ENCODE peak calls at places on chromosomes 5 and 9, in ten cellular contexts. One of them, this sample, is unnamed. For H3K4me1, the result is how much of the 10 kb centered on the place peaks cover.

GRCh38 chr9:87336914-87337333 is 160.7 kb upstream of the DAPK1 start:
- DNase-seq in K562: peak
- DNase-seq in fibroblast of lung: peak
- DNase-seq in GM23248: peak
- DNase-seq in SK-N-SH: peak
- DNase-seq in neuronal stem cell: peak
- DNase-seq in neural progenitor cell: peak
- DNase-seq in mesendoderm: peak
- DNase-seq in mammary epithelial cell: peak
- DNase-seq in HepG2: peak
- DNase-seq in this sample: no peak

GRCh38 chr5:15737036-15737821 is 237.2 kb downstream of the FBXL7 start:
- DNase-seq in K562: no peak
- DNase-seq in fibroblast of lung: peak
- DNase-seq in GM23248: peak
- DNase-seq in SK-N-SH: peak
- DNase-seq in neuronal stem cell: no peak
- DNase-seq in neural progenitor cell: no peak
- DNase-seq in mesendoderm: no peak
- DNase-seq in mammary epithelial cell: no peak
- DNase-seq in HepG2: no peak
- DNase-seq in this sample: no peak

GRCh38 chr5:146877178-146877681 is 1.3 kb downstream of the PPP2R2B start:
- DNase-seq in K562: no peak
- DNase-seq in fibroblast of lung: no peak
- DNase-seq in GM23248: no peak
- DNase-seq in SK-N-SH: no peak
- DNase-seq in neuronal stem cell: no peak
- DNase-seq in neural progenitor cell: no peak
- DNase-seq in mesendoderm: no peak
- DNase-seq in mammary epithelial cell: no peak
- DNase-seq in HepG2: no peak
- DNase-seq in this sample: no peak

GRCh38 chr9:108760841-108761240 is 94.9 kb downstream of the ACTL7B start:
- DNase-seq in K562: no peak
- DNase-seq in fibroblast of lung: no peak
- DNase-seq in GM23248: no peak
- DNase-seq in SK-N-SH: no peak
- DNase-seq in neuronal stem cell: no peak
- DNase-seq in neural progenitor cell: no peak
- DNase-seq in mesendoderm: no peak
- DNase-seq in mammary epithelial cell: no peak
- DNase-seq in HepG2: no peak
- DNase-seq in this sample: no peak

GRCh38 chr5:87825583-87825982 is 412.9 kb upstream of the CCNH start:
- DNase-seq in K562: no peak
- DNase-seq in fibroblast of lung: no peak
- DNase-seq in GM23248: no peak
- DNase-seq in SK-N-SH: peak
- DNase-seq in neuronal stem cell: no peak
- DNase-seq in neural progenitor cell: no peak
- DNase-seq in mesendoderm: peak
- DNase-seq in mammary epithelial cell: no peak
- DNase-seq in HepG2: no peak
- DNase-seq in this sample: no peak

GRCh38 chr5:176775409-176775808 is 35.0 kb upstream of the UNC5A start:
- DNase-seq in K562: no peak
- DNase-seq in fibroblast of lung: no peak
- DNase-seq in GM23248: peak
- DNase-seq in SK-N-SH: no peak
- DNase-seq in neuronal stem cell: no peak
- DNase-seq in neural progenitor cell: no peak
- DNase-seq in mesendoderm: no peak
- DNase-seq in mammary epithelial cell: no peak
- DNase-seq in HepG2: no peak
- DNase-seq in this sample: no peak

GRCh38 chr5:109739741-109740140 is 50.0 kb downstream of the MAN2A1 start:
- DNase-seq in K562: no peak
- DNase-seq in fibroblast of lung: peak
- DNase-seq in GM23248: peak
- DNase-seq in SK-N-SH: no peak
- DNase-seq in neuronal stem cell: peak
- DNase-seq in neural progenitor cell: peak
- DNase-seq in mesendoderm: peak
- DNase-seq in mammary epithelial cell: peak
- DNase-seq in HepG2: no peak
- DNase-seq in this sample: no peak

GRCh38 chr5:73796164-73797141 is 170.5 kb downstream of the ARHGEF28 start:
- DNase-seq in K562: no peak
- DNase-seq in fibroblast of lung: peak
- DNase-seq in GM23248: peak
- DNase-seq in SK-N-SH: no peak
- DNase-seq in neuronal stem cell: no peak
- DNase-seq in neural progenitor cell: no peak
- DNase-seq in mesendoderm: peak
- DNase-seq in mammary epithelial cell: peak
- DNase-seq in HepG2: peak
- DNase-seq in this sample: peak

GRCh38 chr9:119224431-119224830 is 144.8 kb downstream of the BRINP1 start:
- DNase-seq in K562: no peak
- DNase-seq in fibroblast of lung: no peak
- DNase-seq in GM23248: no peak
- DNase-seq in SK-N-SH: no peak
- DNase-seq in neuronal stem cell: no peak
- DNase-seq in neural progenitor cell: no peak
- DNase-seq in mesendoderm: no peak
- DNase-seq in mammary epithelial cell: peak
- DNase-seq in HepG2: no peak
- DNase-seq in this sample: no peak

GRCh38 chr5:57976506-57976905 is 483.4 kb downstream of the PLK2 start:
- DNase-seq in K562: no peak
- DNase-seq in fibroblast of lung: no peak
- DNase-seq in GM23248: no peak
- DNase-seq in SK-N-SH: no peak
- DNase-seq in neuronal stem cell: no peak
- DNase-seq in neural progenitor cell: no peak
- DNase-seq in mesendoderm: peak
- DNase-seq in mammary epithelial cell: no peak
- DNase-seq in HepG2: no peak
- DNase-seq in this sample: no peak

GRCh38 chr5:115858396-115858795 is 16.7 kb downstream of the AP3S1 start:
- DNase-seq in K562: no peak
- DNase-seq in fibroblast of lung: no peak
- DNase-seq in GM23248: no peak
- DNase-seq in SK-N-SH: no peak
- DNase-seq in neuronal stem cell: no peak
- DNase-seq in neural progenitor cell: no peak
- DNase-seq in mesendoderm: no peak
- DNase-seq in mammary epithelial cell: no peak
- DNase-seq in HepG2: no peak
- DNase-seq in this sample: no peak

DNA sequence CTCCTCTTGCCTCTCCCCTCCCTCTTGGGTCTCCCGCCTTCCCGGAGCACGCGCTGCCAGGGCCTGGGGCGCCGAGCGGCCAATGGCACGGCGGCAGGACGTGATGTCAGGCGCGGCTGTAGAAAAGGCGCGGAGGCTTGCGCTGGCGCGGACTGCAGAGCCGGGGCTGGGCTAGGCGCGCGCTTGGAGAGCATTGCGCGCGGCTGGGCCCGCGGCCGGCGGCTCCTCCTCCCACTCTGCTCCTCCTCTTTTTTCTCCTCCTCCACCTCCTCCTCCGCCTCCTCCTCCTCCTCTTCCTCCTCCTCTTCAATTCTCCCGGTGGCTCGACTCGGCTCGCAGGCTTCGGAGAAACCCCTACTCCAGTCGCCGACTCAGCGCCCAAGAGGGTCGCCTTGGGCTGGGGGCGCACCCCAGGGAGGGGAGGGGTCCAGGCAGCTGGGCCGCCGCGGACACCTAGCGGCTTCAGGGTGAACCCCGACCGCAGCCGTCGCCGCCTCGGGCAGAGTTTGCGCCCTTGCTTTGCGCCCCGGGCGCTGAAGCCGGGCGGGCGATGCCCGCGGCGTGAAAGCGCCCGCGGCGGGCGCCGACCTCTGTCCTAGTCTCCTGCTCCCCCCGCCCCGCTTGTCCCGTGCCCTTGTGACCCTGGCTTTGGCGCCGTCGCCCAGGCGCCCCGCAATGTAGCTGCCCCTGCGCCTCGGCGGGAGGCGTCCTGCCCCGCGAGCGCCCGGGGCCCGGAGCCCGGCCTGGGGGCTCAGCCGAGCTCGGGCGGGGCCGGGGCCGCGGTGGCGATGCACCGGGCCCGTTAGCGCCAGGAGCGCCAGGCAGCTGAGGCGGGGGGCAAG is at the start of gene LHX2:
- DNase-seq in K562: peak
- DNase-seq in fibroblast of lung: peak
- DNase-seq in GM23248: peak
- DNase-seq in SK-N-SH: peak
- DNase-seq in neuronal stem cell: peak
- DNase-seq in neural progenitor cell: peak
- DNase-seq in mesendoderm: peak
- DNase-seq in mammary epithelial cell: peak
- DNase-seq in HepG2: no peak
- DNase-seq in this sample: no peak
- H3K9ac ChIP-seq in K562: no peak
- H3K9ac ChIP-seq in fibroblast of lung: no peak
- H3K9ac ChIP-seq in GM23248: no peak
- H3K9ac ChIP-seq in SK-N-SH: no peak
- H3K9ac ChIP-seq in neuronal stem cell: peak
- H3K9ac ChIP-seq in neural progenitor cell: peak
- H3K9ac ChIP-seq in mesendoderm: peak
- H3K9ac ChIP-seq in mammary epithelial cell: no peak
- H3K9ac ChIP-seq in HepG2: no peak
- H3K9ac ChIP-seq in this sample: no peak

GRCh38 chr5:134122530-134122929 is 8.0 kb downstream of the TCF7 start:
- DNase-seq in K562: no peak
- DNase-seq in fibroblast of lung: no peak
- DNase-seq in GM23248: no peak
- DNase-seq in SK-N-SH: no peak
- DNase-seq in neuronal stem cell: no peak
- DNase-seq in neural progenitor cell: no peak
- DNase-seq in mesendoderm: no peak
- DNase-seq in mammary epithelial cell: no peak
- DNase-seq in HepG2: no peak
- DNase-seq in this sample: no peak
- H3K4me1 ChIP-seq in K562: under half
- H3K4me1 ChIP-seq in fibroblast of lung: under half
- H3K4me1 ChIP-seq in GM23248: under half
- H3K4me1 ChIP-seq in SK-N-SH: half or more
- H3K4me1 ChIP-seq in neuronal stem cell: under half
- H3K4me1 ChIP-seq in neural progenitor cell: under half
- H3K4me1 ChIP-seq in mesendoderm: under half
- H3K4me1 ChIP-seq in mammary epithelial cell: under half
- H3K4me1 ChIP-seq in HepG2: under half
- H3K4me1 ChIP-seq in this sample: under half

GRCh38 chr9:133919253-133920115 is 72.6 kb downstream of the VAV2 start:
- DNase-seq in K562: no peak
- DNase-seq in fibroblast of lung: no peak
- DNase-seq in GM23248: no peak
- DNase-seq in SK-N-SH: no peak
- DNase-seq in neuronal stem cell: no peak
- DNase-seq in neural progenitor cell: no peak
- DNase-seq in mesendoderm: no peak
- DNase-seq in mammary epithelial cell: no peak
- DNase-seq in HepG2: no peak
- DNase-seq in this sample: no peak

GRCh38 chr9:133918123-133918813 is 73.9 kb downstream of the VAV2 start:
- DNase-seq in K562: no peak
- DNase-seq in fibroblast of lung: no peak
- DNase-seq in GM23248: no peak
- DNase-seq in SK-N-SH: no peak
- DNase-seq in neuronal stem cell: no peak
- DNase-seq in neural progenitor cell: no peak
- DNase-seq in mesendoderm: no peak
- DNase-seq in mammary epithelial cell: no peak
- DNase-seq in HepG2: no peak
- DNase-seq in this sample: no peak

GRCh38 chr9:133916159-133916541 is 76.0 kb downstream of the VAV2 start:
- DNase-seq in K562: no peak
- DNase-seq in fibroblast of lung: no peak
- DNase-seq in GM23248: no peak
- DNase-seq in SK-N-SH: no peak
- DNase-seq in neuronal stem cell: no peak
- DNase-seq in neural progenitor cell: peak
- DNase-seq in mesendoderm: no peak
- DNase-seq in mammary epithelial cell: peak
- DNase-seq in HepG2: no peak
- DNase-seq in this sample: no peak

GRCh38 chr9:133915534-133916158 is 76.5 kb downstream of the VAV2 start:
- DNase-seq in K562: no peak
- DNase-seq in fibroblast of lung: no peak
- DNase-seq in GM23248: no peak
- DNase-seq in SK-N-SH: no peak
- DNase-seq in neuronal stem cell: no peak
- DNase-seq in neural progenitor cell: no peak
- DNase-seq in mesendoderm: no peak
- DNase-seq in mammary epithelial cell: no peak
- DNase-seq in HepG2: no peak
- DNase-seq in this sample: no peak

DNA sequence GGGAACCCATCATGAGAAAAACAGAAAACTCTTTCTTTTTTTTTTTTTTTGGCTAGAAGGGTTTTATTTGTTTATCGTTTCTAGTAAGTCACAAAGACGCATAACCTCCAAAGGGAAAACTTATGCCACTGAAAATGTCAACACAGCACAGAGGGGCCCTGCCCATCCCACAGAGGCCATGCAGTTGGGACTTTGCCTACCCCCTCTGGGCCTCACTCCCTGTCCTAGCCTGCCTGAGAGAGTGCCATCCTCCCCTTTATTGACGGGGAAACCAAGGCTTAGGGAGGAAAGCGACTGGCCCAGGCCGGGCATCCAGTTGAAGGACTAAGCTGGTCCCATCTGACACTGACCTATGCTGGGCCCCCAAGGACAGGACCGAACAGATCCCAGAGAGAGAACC is 74.7 kb downstream of the VAV2 start:
- DNase-seq in K562: no peak
- DNase-seq in fibroblast of lung: peak
- DNase-seq in GM23248: no peak
- DNase-seq in SK-N-SH: no peak
- DNase-seq in neuronal stem cell: no peak
- DNase-seq in neural progenitor cell: no peak
- DNase-seq in mesendoderm: no peak
- DNase-seq in mammary epithelial cell: no peak
- DNase-seq in HepG2: peak
- DNase-seq in this sample: no peak
- H3K27ac ChIP-seq in K562: no peak
- H3K27ac ChIP-seq in fibroblast of lung: no peak
- H3K27ac ChIP-seq in GM23248: no peak
- H3K27ac ChIP-seq in SK-N-SH: no peak
- H3K27ac ChIP-seq in neuronal stem cell: no peak
- H3K27ac ChIP-seq in neural progenitor cell: no peak
- H3K27ac ChIP-seq in mesendoderm: no peak
- H3K27ac ChIP-seq in mammary epithelial cell: no peak
- H3K27ac ChIP-seq in HepG2: peak
- H3K27ac ChIP-seq in this sample: no peak

DNA sequence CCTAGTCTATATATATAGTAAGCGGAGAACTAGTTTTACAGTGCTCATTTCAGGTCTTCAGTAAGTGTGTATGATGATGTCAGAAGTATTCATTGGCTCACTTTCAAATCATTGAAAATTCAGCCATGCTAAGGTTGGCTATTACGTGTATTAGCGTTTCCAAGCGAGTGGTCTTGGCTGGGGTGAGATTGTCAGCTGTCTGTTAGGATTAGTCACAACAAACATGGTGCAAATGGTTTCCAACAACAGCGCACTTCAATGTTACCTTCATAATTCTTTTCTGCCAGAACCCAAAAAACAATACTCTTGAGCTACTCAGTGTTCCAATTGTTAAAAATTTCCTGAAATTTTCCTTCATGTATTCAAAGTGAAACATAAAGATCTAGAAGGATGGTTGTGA is 283.0 kb downstream of the AOPEP start:
- DNase-seq in K562: no peak
- DNase-seq in fibroblast of lung: no peak
- DNase-seq in GM23248: no peak
- DNase-seq in SK-N-SH: no peak
- DNase-seq in neuronal stem cell: no peak
- DNase-seq in neural progenitor cell: no peak
- DNase-seq in mesendoderm: no peak
- DNase-seq in mammary epithelial cell: peak
- DNase-seq in HepG2: no peak
- DNase-seq in this sample: no peak
- H3K9ac ChIP-seq in K562: no peak
- H3K9ac ChIP-seq in fibroblast of lung: no peak
- H3K9ac ChIP-seq in GM23248: no peak
- H3K9ac ChIP-seq in SK-N-SH: no peak
- H3K9ac ChIP-seq in neuronal stem cell: no peak
- H3K9ac ChIP-seq in neural progenitor cell: no peak
- H3K9ac ChIP-seq in mesendoderm: no peak
- H3K9ac ChIP-seq in mammary epithelial cell: no peak
- H3K9ac ChIP-seq in HepG2: no peak
- H3K9ac ChIP-seq in this sample: peak